ENCODE peak calls at places on chromosomes 13 and 19, in ten cellular contexts. G, L, J, N, Q, O, A, H, D and T are unnamed samples. For H3K9me3, the result is how much of the 10 kb centered on the place peaks cover.

GRCh38 chr13:31027136-31027535 is 94.7 kb downstream of the TEX26 start:
- DNase-seq in Q (no peak), A (no peak), J (no peak), O (no peak), H (no peak), D (no peak), L (no peak), G (no peak), N (no peak), T (no peak)

GRCh38 chr13:114071441-114071840 is 61.0 kb downstream of the RASA3 start:
- DNase-seq in O (peak), A (no peak), L (peak), G (no peak), Q (peak), N (no peak), J (no peak), D (no peak), H (no peak), T (no peak)

GRCh38 chr19:29672933-29673336 is 7.7 kb downstream of the PLEKHF1 start:
- DNase-seq in N (peak), J (peak), A (no peak), O (no peak), G (no peak), H (no peak), L (peak), Q (no peak), D (peak), T (no peak)

GRCh38 chr19:41597600-41598041 is 21.7 kb downstream of the CEACAM21 start:
- DNase-seq in D (peak), Q (no peak), A (peak), L (no peak), O (no peak), H (peak), N (peak), G (peak), J (peak), T (peak)

GRCh38 chr13:93552596-93552995 is 326.0 kb downstream of the GPC6 start:
- DNase-seq in O (no peak), H (no peak), A (no peak), D (no peak), N (no peak), G (no peak), Q (no peak), L (no peak), J (no peak), T (no peak)

GRCh38 chr13:29802621-29803020 is 47.8 kb downstream of the UBL3 start:
- DNase-seq in D (no peak), N (no peak), Q (no peak), L (no peak), A (no peak), J (no peak), G (no peak), H (no peak), O (no peak), T (no peak)

GRCh38 chr19:47284324-47284899 is 9.7 kb downstream of the INAFM1 start:
- DNase-seq in O (no peak), Q (no peak), N (no peak), H (no peak), A (peak), J (no peak), G (peak), L (no peak), D (no peak), T (peak)

GRCh38 chr19:17332677-17333581 is 1.7 kb downstream of the ANO8 start:
- DNase-seq in N (peak), A (no peak), L (no peak), D (no peak), H (no peak), Q (no peak), J (no peak), O (peak), G (peak), T (peak)

GRCh38 chr13:46352810-46353209 is 34.2 kb downstream of the RUBCNL start:
- DNase-seq in J (no peak), Q (no peak), O (peak), N (no peak), L (peak), D (no peak), G (no peak), A (no peak), H (no peak), T (no peak)

GRCh38 chr13:48489003-48489402 is 43.9 kb downstream of the RCBTB2 start:
- DNase-seq in Q (no peak), O (no peak), A (no peak), D (no peak), L (no peak), G (no peak), N (no peak), J (no peak), H (no peak), T (no peak)

GRCh38 chr13:18961383-18962117 is 220.1 kb downstream of the TUBA3C start:
- DNase-seq in A (no peak), Q (no peak), G (no peak), J (no peak), H (no peak), L (no peak), N (no peak), D (no peak), O (no peak), T (no peak)

GRCh38 chr19:7926021-7926726 is at the start of gene CTXN1:
- DNase-seq in O (peak), Q (peak), G (peak), H (peak), A (no peak), J (peak), N (no peak), L (peak), D (peak), T (peak)

GRCh38 chr19:5789201-5789795 is 1.7 kb downstream of the DUS3L start:
- DNase-seq in A (no peak), J (no peak), Q (no peak), G (no peak), D (no peak), L (no peak), H (no peak), O (no peak), N (no peak), T (no peak)

GRCh38 chr13:106691861-106692260 is 123.9 kb upstream of the ARGLU1 start:
- DNase-seq in O (no peak), Q (no peak), J (no peak), L (no peak), A (no peak), H (no peak), G (no peak), D (no peak), N (no peak), T (no peak)

GRCh38 chr19:30378701-30379100 is 6.5 kb downstream of the ZNF536 start:
- DNase-seq in H (no peak), N (no peak), O (no peak), A (no peak), D (no peak), L (no peak), G (no peak), J (no peak), Q (no peak), T (no peak)

GRCh38 chr19:12834418-12834943 is at the start of gene RTBDN:
- DNase-seq in O (no peak), Q (no peak), N (no peak), G (no peak), A (no peak), J (no peak), D (no peak), L (no peak), H (no peak), T (no peak)

GRCh38 chr19:16677060-16677459 is 16.1 kb downstream of the TMEM38A start:
- DNase-seq in H (no peak), A (no peak), J (no peak), Q (no peak), D (no peak), L (no peak), O (no peak), N (no peak), G (no peak), T (peak)

GRCh38 chr19:51365211-51366049 is 758 bp downstream of the ETFB start:
- DNase-seq in N (no peak), Q (no peak), A (peak), L (no peak), J (no peak), D (peak), G (peak), O (no peak), H (no peak), T (peak)

GRCh38 chr13:37446503-37446902 is 152.1 kb downstream of the POSTN start:
- DNase-seq in H (no peak), N (no peak), L (no peak), Q (no peak), G (no peak), D (no peak), O (peak), J (no peak), A (no peak), T (peak)

GRCh38 chr13:103351035-103351828 is 285.0 kb upstream of the SLC10A2 start:
- DNase-seq in Q (no peak), O (no peak), A (peak), G (no peak), N (no peak), L (no peak), D (peak), J (no peak), H (peak), T (peak)

GRCh38 chr13:101453784-101454201 is 1.3 kb downstream of the ITGBL1 start:
- DNase-seq in Q (peak), G (no peak), L (peak), J (no peak), D (peak), O (peak), A (no peak), H (peak), N (no peak), T (peak)

GRCh38 chr19:18854982-18855381 is 23.2 kb downstream of the UPF1 start:
- DNase-seq in J (no peak), H (no peak), N (no peak), A (no peak), Q (no peak), G (no peak), L (no peak), D (no peak), O (no peak), T (no peak)

GRCh38 chr19:35636651-35637050 is 4.9 kb upstream of the ETV2 start:
- DNase-seq in A (no peak), N (no peak), O (no peak), D (no peak), J (no peak), G (no peak), H (no peak), L (no peak), Q (no peak), T (no peak)
- H3K9me3 ChIP-seq in A (under half), N (under half), O (under half), D (under half), J (under half), G (under half), H (under half), L (under half), Q (under half), T (under half)

DNA sequence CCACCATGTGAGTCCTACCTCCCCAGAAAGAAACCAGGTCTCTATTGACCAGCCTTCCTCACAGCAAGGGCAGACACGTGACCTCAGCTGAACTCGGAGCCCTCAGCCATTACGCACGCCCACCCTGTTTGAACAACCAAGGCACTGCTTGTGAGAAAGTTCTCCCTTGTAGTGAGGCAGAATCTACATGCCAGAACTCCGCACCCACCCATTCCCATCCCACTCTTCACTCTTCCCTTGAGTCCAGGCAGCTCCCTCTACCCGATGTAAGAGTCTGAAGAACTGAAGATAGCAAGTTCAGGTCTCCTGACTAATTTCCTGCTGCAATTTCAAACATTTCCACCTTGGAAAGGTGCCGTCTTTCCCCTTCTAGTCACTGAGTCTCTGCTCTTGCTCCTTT is 6.4 kb downstream of the NOVA2 start:
- DNase-seq in Q (no peak), N (no peak), L (no peak), H (no peak), G (no peak), J (no peak), D (no peak), A (no peak), O (no peak), T (no peak)
- H3K9me3 ChIP-seq in Q (under half), N (under half), L (under half), H (under half), G (under half), J (under half), D (under half), A (under half), O (under half), T (under half)

DNA sequence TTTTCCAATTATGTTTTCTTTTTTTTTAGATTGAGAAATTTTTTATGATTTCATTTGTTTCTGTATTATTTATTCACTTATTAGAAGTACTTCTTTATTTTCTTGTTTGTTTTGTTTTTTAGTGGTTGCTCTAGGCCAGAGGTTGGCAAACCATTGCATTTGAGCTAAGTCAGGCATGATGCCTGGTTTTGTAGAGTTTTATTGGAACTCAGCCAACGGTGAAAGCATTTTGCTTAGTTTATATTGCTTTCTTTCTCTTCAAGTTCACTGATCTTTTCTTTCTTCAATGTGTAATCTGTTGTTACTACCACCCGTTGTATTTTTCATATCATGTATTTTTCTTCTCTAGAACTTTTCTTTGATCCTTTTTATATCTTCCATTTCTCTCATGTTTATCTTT is 19.7 kb downstream of the ZNF567 start:
- DNase-seq in N (no peak), A (no peak), L (no peak), H (no peak), D (no peak), O (no peak), J (no peak), Q (no peak), G (no peak), T (no peak)
- H3K9me3 ChIP-seq in N (under half), A (half or more), L (half or more), H (half or more), D (half or more), O (under half), J (half or more), Q (half or more), G (half or more), T (under half)

GRCh38 chr19:55962186-55962585 is 14.6 kb downstream of the NLRP8 start:
- DNase-seq in D (no peak), L (no peak), Q (no peak), O (no peak), G (no peak), A (no peak), H (no peak), N (no peak), J (no peak), T (no peak)

GRCh38 chr19:55958356-55958755 is 10.7 kb downstream of the NLRP8 start:
- DNase-seq in D (no peak), A (no peak), G (peak), H (no peak), J (no peak), O (no peak), N (no peak), L (no peak), Q (no peak), T (no peak)

GRCh38 chr19:55959996-55960675 is 12.5 kb downstream of the NLRP8 start:
- DNase-seq in Q (no peak), D (no peak), A (no peak), O (no peak), L (no peak), H (no peak), N (no peak), G (no peak), J (no peak), T (no peak)

GRCh38 chr19:55956431-55956830 is 8.8 kb downstream of the NLRP8 start:
- DNase-seq in H (no peak), G (no peak), O (no peak), A (no peak), N (no peak), L (no peak), J (no peak), Q (no peak), D (no peak), T (no peak)
- H3K9me3 ChIP-seq in H (under half), G (under half), O (under half), A (under half), N (under half), L (under half), J (under half), Q (under half), D (under half), T (under half)

DNA sequence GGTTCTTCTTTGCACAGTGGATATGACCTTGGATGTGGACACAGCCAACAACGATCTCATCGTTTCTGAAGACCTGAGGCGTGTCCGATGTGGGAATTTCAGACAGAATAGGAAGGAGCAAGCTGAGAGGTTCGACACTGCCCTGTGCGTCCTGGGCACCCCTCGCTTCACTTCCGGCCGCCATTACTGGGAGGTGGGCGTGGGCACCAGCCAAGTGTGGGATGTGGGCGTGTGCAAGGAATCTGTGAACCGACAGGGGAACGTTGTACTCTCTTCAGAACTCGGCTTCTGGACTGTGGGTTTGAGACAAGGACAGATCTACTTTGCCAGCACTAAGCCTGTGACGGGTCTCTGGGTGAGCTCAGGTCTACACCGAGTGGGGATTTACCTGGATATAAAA is 9.4 kb downstream of the RFPL4AL1 start:
- DNase-seq in D (no peak), O (no peak), N (no peak), L (no peak), H (no peak), G (no peak), J (no peak), Q (no peak), A (no peak), T (no peak)
- H3K9me3 ChIP-seq in D (under half), O (under half), N (under half), L (under half), H (under half), G (under half), J (under half), Q (under half), A (under half), T (under half)

GRCh38 chr19:22600690-22601648 is 33.2 kb upstream of the ZNF492 start:
- DNase-seq in N (no peak), L (no peak), O (no peak), J (no peak), G (no peak), H (no peak), D (no peak), A (no peak), Q (peak), T (no peak)
- H3K9me3 ChIP-seq in N (under half), L (under half), O (under half), J (under half), G (under half), H (under half), D (under half), A (under half), Q (under half), T (under half)

GRCh38 chr19:58262922-58263296 is 15.8 kb upstream of the ZNF8 start:
- DNase-seq in O (no peak), H (no peak), N (no peak), D (no peak), L (no peak), J (no peak), A (no peak), G (no peak), Q (no peak), T (no peak)

GRCh38 chr19:58261968-58262921 is 16.5 kb upstream of the ZNF8 start:
- DNase-seq in O (no peak), A (no peak), L (no peak), Q (no peak), D (no peak), J (no peak), H (no peak), N (no peak), G (peak), T (no peak)

GRCh38 chr19:58265100-58265499 is 13.7 kb upstream of the ZNF8 start:
- DNase-seq in Q (no peak), G (no peak), H (no peak), J (no peak), L (no peak), O (no peak), D (no peak), A (no peak), N (no peak), T (no peak)

GRCh38 chr19:58261600-58261967 is 17.2 kb upstream of the ZNF8 start:
- DNase-seq in G (no peak), L (no peak), A (no peak), N (no peak), D (no peak), O (no peak), J (no peak), H (no peak), Q (no peak), T (no peak)
- H3K9me3 ChIP-seq in G (half or more), L (half or more), A (half or more), N (half or more), D (half or more), O (half or more), J (half or more), H (half or more), Q (half or more), T (under half)

GRCh38 chr19:23908165-23908564 is 6.5 kb upstream of the ZNF726 start:
- DNase-seq in O (no peak), D (no peak), N (no peak), Q (no peak), H (no peak), G (no peak), L (no peak), A (no peak), J (no peak), T (no peak)
- H3K9me3 ChIP-seq in O (under half), D (under half), N (under half), Q (under half), H (under half), G (under half), L (under half), A (under half), J (under half), T (under half)

DNA sequence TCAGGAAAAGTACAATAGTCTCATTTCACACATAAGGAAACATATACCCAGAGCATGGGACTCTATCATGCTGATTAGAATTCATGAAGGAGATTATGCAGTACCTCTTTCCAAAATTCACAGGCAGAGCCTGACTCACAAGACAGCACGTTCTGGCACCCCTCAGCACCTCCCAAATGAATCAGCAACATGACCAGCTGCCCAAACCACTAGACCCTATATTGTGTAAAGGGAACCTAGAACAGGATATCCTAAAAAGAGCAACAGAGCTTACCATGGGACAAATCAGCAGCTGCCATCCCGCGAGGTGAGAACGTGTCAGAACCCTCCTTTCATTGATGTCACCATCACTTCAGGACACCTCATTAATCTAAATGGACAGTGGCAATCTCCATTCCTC is 2.5 kb downstream of the ZNF426 start:
- DNase-seq in O (no peak), Q (no peak), D (no peak), J (no peak), H (no peak), N (no peak), L (no peak), G (no peak), A (no peak), T (no peak)
- H3K9me3 ChIP-seq in O (under half), Q (under half), D (under half), J (under half), H (half or more), N (under half), L (under half), G (under half), A (half or more), T (under half)

GRCh38 chr13:32622827-32623226 is 36.6 kb downstream of the PDS5B start:
- DNase-seq in L (no peak), G (peak), O (no peak), N (no peak), A (no peak), H (no peak), J (no peak), D (no peak), Q (no peak), T (no peak)
- H3K9me3 ChIP-seq in L (under half), G (under half), O (under half), N (under half), A (under half), H (under half), J (under half), D (under half), Q (under half), T (under half)